ENCODE peak calls at places on chromosomes 12 and 14, in nine cellular contexts. One of them, this sample, is unnamed. For H3K36me3, the result is how much of the 10 kb centered on the place peaks cover.

GRCh38 chr12:50059440-50060119 is 2.2 kb downstream of the ASIC1 start:
- DNase-seq in endothelial cell of umbilical vein: no peak
- DNase-seq in gastrocnemius medialis: no peak
- DNase-seq in BJ: no peak
- DNase-seq in OCI-LY7: no peak
- DNase-seq in sigmoid colon: no peak
- DNase-seq in heart left ventricle: no peak
- DNase-seq in K562: no peak
- DNase-seq in cardiac muscle cell: no peak
- DNase-seq in this sample: no peak

GRCh38 chr12:108955225-108955835 is 65.5 kb downstream of the SVOP start:
- DNase-seq in endothelial cell of umbilical vein: peak
- DNase-seq in gastrocnemius medialis: peak
- DNase-seq in BJ: no peak
- DNase-seq in OCI-LY7: no peak
- DNase-seq in sigmoid colon: no peak
- DNase-seq in heart left ventricle: peak
- DNase-seq in K562: no peak
- DNase-seq in cardiac muscle cell: peak
- DNase-seq in this sample: no peak

GRCh38 chr14:69629225-69630127 is 18.1 kb downstream of the SUSD6 start:
- DNase-seq in endothelial cell of umbilical vein: no peak
- DNase-seq in gastrocnemius medialis: no peak
- DNase-seq in BJ: no peak
- DNase-seq in OCI-LY7: peak
- DNase-seq in sigmoid colon: no peak
- DNase-seq in heart left ventricle: no peak
- DNase-seq in K562: peak
- DNase-seq in cardiac muscle cell: no peak
- DNase-seq in this sample: no peak

GRCh38 chr12:53073881-53074280 is 5.3 kb downstream of the SPRYD3 start:
- DNase-seq in endothelial cell of umbilical vein: no peak
- DNase-seq in gastrocnemius medialis: no peak
- DNase-seq in BJ: no peak
- DNase-seq in OCI-LY7: no peak
- DNase-seq in sigmoid colon: peak
- DNase-seq in heart left ventricle: no peak
- DNase-seq in K562: no peak
- DNase-seq in cardiac muscle cell: no peak
- DNase-seq in this sample: no peak

GRCh38 chr12:41034686-41035085 is 153.4 kb upstream of the PDZRN4 start:
- DNase-seq in endothelial cell of umbilical vein: no peak
- DNase-seq in gastrocnemius medialis: no peak
- DNase-seq in BJ: no peak
- DNase-seq in OCI-LY7: no peak
- DNase-seq in sigmoid colon: no peak
- DNase-seq in heart left ventricle: no peak
- DNase-seq in K562: no peak
- DNase-seq in cardiac muscle cell: no peak
- DNase-seq in this sample: no peak

GRCh38 chr14:24298892-24299254 is 707 bp downstream of the DHRS1 start:
- DNase-seq in endothelial cell of umbilical vein: peak
- DNase-seq in gastrocnemius medialis: no peak
- DNase-seq in BJ: no peak
- DNase-seq in OCI-LY7: no peak
- DNase-seq in sigmoid colon: no peak
- DNase-seq in heart left ventricle: no peak
- DNase-seq in K562: peak
- DNase-seq in cardiac muscle cell: no peak
- DNase-seq in this sample: no peak

GRCh38 chr14:65170318-65170717 is 68.0 kb upstream of the MAX start:
- DNase-seq in endothelial cell of umbilical vein: no peak
- DNase-seq in gastrocnemius medialis: no peak
- DNase-seq in BJ: no peak
- DNase-seq in OCI-LY7: no peak
- DNase-seq in sigmoid colon: no peak
- DNase-seq in heart left ventricle: no peak
- DNase-seq in K562: no peak
- DNase-seq in cardiac muscle cell: no peak
- DNase-seq in this sample: no peak

GRCh38 chr14:58625438-58625837 is 12.3 kb upstream of the DACT1 start:
- DNase-seq in endothelial cell of umbilical vein: no peak
- DNase-seq in gastrocnemius medialis: no peak
- DNase-seq in BJ: no peak
- DNase-seq in OCI-LY7: no peak
- DNase-seq in sigmoid colon: no peak
- DNase-seq in heart left ventricle: no peak
- DNase-seq in K562: no peak
- DNase-seq in cardiac muscle cell: no peak
- DNase-seq in this sample: no peak

GRCh38 chr14:35404246-35404495 is 378 bp downstream of the NFKBIA start:
- DNase-seq in endothelial cell of umbilical vein: no peak
- DNase-seq in gastrocnemius medialis: no peak
- DNase-seq in BJ: no peak
- DNase-seq in OCI-LY7: no peak
- DNase-seq in sigmoid colon: no peak
- DNase-seq in heart left ventricle: no peak
- DNase-seq in K562: no peak
- DNase-seq in cardiac muscle cell: no peak
- DNase-seq in this sample: no peak

GRCh38 chr14:33057585-33057984 is 118.9 kb downstream of the NPAS3 start:
- DNase-seq in endothelial cell of umbilical vein: no peak
- DNase-seq in gastrocnemius medialis: no peak
- DNase-seq in BJ: no peak
- DNase-seq in OCI-LY7: no peak
- DNase-seq in sigmoid colon: no peak
- DNase-seq in heart left ventricle: no peak
- DNase-seq in K562: no peak
- DNase-seq in cardiac muscle cell: no peak
- DNase-seq in this sample: no peak

GRCh38 chr12:68648179-68648578 is 37.5 kb downstream of the RAP1B start:
- DNase-seq in endothelial cell of umbilical vein: no peak
- DNase-seq in gastrocnemius medialis: no peak
- DNase-seq in BJ: no peak
- DNase-seq in OCI-LY7: no peak
- DNase-seq in sigmoid colon: no peak
- DNase-seq in heart left ventricle: no peak
- DNase-seq in K562: no peak
- DNase-seq in cardiac muscle cell: no peak
- DNase-seq in this sample: no peak

GRCh38 chr14:85024931-85025330 is 505.0 kb upstream of the FLRT2 start:
- DNase-seq in endothelial cell of umbilical vein: no peak
- DNase-seq in gastrocnemius medialis: no peak
- DNase-seq in BJ: no peak
- DNase-seq in OCI-LY7: no peak
- DNase-seq in sigmoid colon: no peak
- DNase-seq in heart left ventricle: no peak
- DNase-seq in K562: no peak
- DNase-seq in cardiac muscle cell: no peak
- DNase-seq in this sample: no peak

GRCh38 chr12:72282721-72283120 is 10.6 kb downstream of the TRHDE start:
- DNase-seq in endothelial cell of umbilical vein: no peak
- DNase-seq in gastrocnemius medialis: no peak
- DNase-seq in BJ: no peak
- DNase-seq in OCI-LY7: no peak
- DNase-seq in sigmoid colon: no peak
- DNase-seq in heart left ventricle: no peak
- DNase-seq in K562: peak
- DNase-seq in cardiac muscle cell: no peak
- DNase-seq in this sample: no peak

DNA sequence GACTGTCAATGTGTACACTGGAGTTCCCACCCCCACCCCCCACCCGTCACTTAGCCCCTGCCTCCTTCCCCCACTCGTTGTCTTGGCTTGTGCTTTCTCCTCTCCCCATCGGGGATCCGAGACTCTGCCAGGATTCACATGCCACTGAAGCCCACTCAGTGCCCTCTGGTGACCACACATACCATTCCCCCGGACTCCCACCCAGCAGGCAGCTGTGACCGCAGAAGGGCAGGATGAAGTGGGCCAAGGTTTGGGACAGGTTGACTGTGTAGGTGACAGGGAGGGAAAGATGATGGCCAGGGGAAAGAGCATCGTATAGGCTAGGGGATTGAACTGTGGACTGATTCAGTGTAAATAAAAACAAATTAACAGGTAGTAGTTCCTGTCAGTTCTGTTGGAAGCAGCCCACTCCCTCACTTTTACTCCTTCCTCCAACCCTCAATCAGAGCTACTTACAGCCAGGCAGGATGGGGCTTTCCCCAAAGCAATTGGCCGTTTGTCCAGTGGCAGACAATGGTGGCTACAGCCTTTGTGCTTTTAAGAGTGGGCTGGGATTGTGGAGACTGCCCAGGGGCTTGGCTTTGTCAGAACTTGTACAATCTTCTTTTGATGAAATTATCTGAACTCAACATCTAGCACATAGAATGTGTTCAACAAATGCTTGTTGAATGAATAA is 30.1 kb downstream of the TTC9 start:
- DNase-seq in endothelial cell of umbilical vein: no peak
- DNase-seq in gastrocnemius medialis: no peak
- DNase-seq in BJ: no peak
- DNase-seq in OCI-LY7: no peak
- DNase-seq in sigmoid colon: no peak
- DNase-seq in heart left ventricle: no peak
- DNase-seq in K562: no peak
- DNase-seq in cardiac muscle cell: no peak
- DNase-seq in this sample: no peak
- H3K36me3 ChIP-seq in endothelial cell of umbilical vein: under half
- H3K36me3 ChIP-seq in gastrocnemius medialis: under half
- H3K36me3 ChIP-seq in BJ: under half
- H3K36me3 ChIP-seq in OCI-LY7: half or more
- H3K36me3 ChIP-seq in sigmoid colon: under half
- H3K36me3 ChIP-seq in heart left ventricle: under half
- H3K36me3 ChIP-seq in K562: under half
- H3K36me3 ChIP-seq in cardiac muscle cell: under half
- H3K36me3 ChIP-seq in this sample: under half

GRCh38 chr12:94322346-94322745 is 137.3 kb downstream of the CEP83 start:
- DNase-seq in endothelial cell of umbilical vein: no peak
- DNase-seq in gastrocnemius medialis: no peak
- DNase-seq in BJ: no peak
- DNase-seq in OCI-LY7: no peak
- DNase-seq in sigmoid colon: no peak
- DNase-seq in heart left ventricle: peak
- DNase-seq in K562: no peak
- DNase-seq in cardiac muscle cell: no peak
- DNase-seq in this sample: no peak
- TF ChIP-seq CTCF in endothelial cell of umbilical vein: no peak
- TF ChIP-seq CTCF in gastrocnemius medialis: no peak
- TF ChIP-seq CTCF in BJ: no peak
- TF ChIP-seq CTCF in OCI-LY7: no peak
- TF ChIP-seq CTCF in sigmoid colon: no peak
- TF ChIP-seq CTCF in heart left ventricle: no peak
- TF ChIP-seq CTCF in K562: no peak
- TF ChIP-seq CTCF in cardiac muscle cell: no peak
- TF ChIP-seq CTCF in this sample: no peak

DNA sequence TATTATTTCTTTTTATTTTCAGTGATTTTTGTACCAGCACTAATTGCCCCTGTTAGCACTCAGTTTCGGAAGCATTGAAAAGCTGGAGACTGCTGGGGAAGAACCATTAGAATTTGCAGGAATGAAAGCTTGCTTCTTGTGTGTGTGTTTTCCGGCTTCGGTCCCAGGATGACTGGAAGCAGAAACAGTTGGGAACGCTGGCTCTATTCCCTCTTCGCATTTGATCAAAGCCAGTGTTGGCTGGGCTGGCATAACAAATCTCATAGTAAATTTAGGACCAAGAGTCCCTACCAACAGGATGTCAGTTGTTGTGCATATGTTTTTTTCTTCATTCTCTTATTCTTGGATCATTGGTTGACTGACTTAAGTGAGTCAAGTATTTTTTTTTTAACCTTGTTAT is 53.6 kb upstream of the TRAF3 start:
- DNase-seq in endothelial cell of umbilical vein: no peak
- DNase-seq in gastrocnemius medialis: no peak
- DNase-seq in BJ: no peak
- DNase-seq in OCI-LY7: no peak
- DNase-seq in sigmoid colon: no peak
- DNase-seq in heart left ventricle: no peak
- DNase-seq in K562: no peak
- DNase-seq in cardiac muscle cell: no peak
- DNase-seq in this sample: no peak
- H3K36me3 ChIP-seq in endothelial cell of umbilical vein: under half
- H3K36me3 ChIP-seq in gastrocnemius medialis: half or more
- H3K36me3 ChIP-seq in BJ: under half
- H3K36me3 ChIP-seq in OCI-LY7: half or more
- H3K36me3 ChIP-seq in sigmoid colon: under half
- H3K36me3 ChIP-seq in heart left ventricle: half or more
- H3K36me3 ChIP-seq in K562: half or more
- H3K36me3 ChIP-seq in cardiac muscle cell: under half
- H3K36me3 ChIP-seq in this sample: under half

GRCh38 chr14:20988717-20989116 is 1.1 kb upstream of the METTL17 start:
- DNase-seq in endothelial cell of umbilical vein: no peak
- DNase-seq in gastrocnemius medialis: no peak
- DNase-seq in BJ: no peak
- DNase-seq in OCI-LY7: no peak
- DNase-seq in sigmoid colon: no peak
- DNase-seq in heart left ventricle: no peak
- DNase-seq in K562: no peak
- DNase-seq in cardiac muscle cell: no peak
- DNase-seq in this sample: no peak

GRCh38 chr14:20986811-20987210 is 3.0 kb upstream of the METTL17 start:
- DNase-seq in endothelial cell of umbilical vein: peak
- DNase-seq in gastrocnemius medialis: no peak
- DNase-seq in BJ: peak
- DNase-seq in OCI-LY7: no peak
- DNase-seq in sigmoid colon: no peak
- DNase-seq in heart left ventricle: no peak
- DNase-seq in K562: peak
- DNase-seq in cardiac muscle cell: no peak
- DNase-seq in this sample: no peak

GRCh38 chr14:20989464-20989786 is 355 bp upstream of the METTL17 start:
- DNase-seq in endothelial cell of umbilical vein: no peak
- DNase-seq in gastrocnemius medialis: no peak
- DNase-seq in BJ: no peak
- DNase-seq in OCI-LY7: no peak
- DNase-seq in sigmoid colon: no peak
- DNase-seq in heart left ventricle: no peak
- DNase-seq in K562: no peak
- DNase-seq in cardiac muscle cell: no peak
- DNase-seq in this sample: no peak

DNA sequence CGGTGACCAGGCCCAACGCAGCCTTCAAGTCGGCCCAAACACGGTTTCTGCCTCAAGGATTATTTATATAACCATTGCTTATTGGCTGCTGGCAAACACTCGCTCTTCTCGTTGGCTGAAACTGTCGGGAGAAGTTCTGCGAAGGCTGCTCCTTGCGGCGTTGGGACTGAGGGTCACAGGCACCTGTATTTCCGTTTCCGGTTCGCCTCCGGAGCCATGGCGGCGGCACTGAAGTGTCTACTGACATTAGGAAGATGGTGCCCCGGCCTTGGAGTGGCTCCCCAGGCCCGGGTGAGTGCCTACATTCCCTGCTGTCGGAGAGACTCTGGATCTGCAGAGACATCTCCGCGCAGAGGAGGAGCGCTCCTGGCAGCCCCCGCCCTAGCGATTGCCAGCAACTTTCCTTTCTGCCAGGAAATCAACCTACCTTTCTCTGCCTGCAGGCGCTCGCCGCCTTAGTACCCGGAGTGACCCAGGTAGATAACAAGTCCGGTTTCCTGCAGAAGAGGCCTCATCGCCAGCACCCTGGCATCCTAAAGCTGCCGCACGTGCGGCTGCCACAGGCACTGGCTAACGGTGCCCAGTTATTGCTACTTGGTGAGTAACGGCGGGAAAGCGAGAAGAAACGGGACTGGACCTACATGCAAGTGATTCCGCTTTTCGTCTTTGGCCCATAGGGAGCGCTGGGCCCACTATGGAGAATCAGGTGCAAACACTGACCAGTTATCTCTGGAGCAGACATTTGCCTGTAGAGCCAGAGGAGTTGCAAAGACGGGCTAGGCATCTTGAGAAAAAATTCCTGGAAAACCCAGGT is at the start of gene METTL17:
- DNase-seq in endothelial cell of umbilical vein: peak
- DNase-seq in gastrocnemius medialis: peak
- DNase-seq in BJ: peak
- DNase-seq in OCI-LY7: peak
- DNase-seq in sigmoid colon: peak
- DNase-seq in heart left ventricle: peak
- DNase-seq in K562: peak
- DNase-seq in cardiac muscle cell: peak
- DNase-seq in this sample: peak
- TF ChIP-seq CTCF in endothelial cell of umbilical vein: peak
- TF ChIP-seq CTCF in gastrocnemius medialis: no peak
- TF ChIP-seq CTCF in BJ: peak
- TF ChIP-seq CTCF in OCI-LY7: peak
- TF ChIP-seq CTCF in sigmoid colon: peak
- TF ChIP-seq CTCF in heart left ventricle: no peak
- TF ChIP-seq CTCF in K562: peak
- TF ChIP-seq CTCF in cardiac muscle cell: peak
- TF ChIP-seq CTCF in this sample: no peak

This sample was measured in thoracic aorta.